ENCODE peak calls at places on chromosome 5, in four cellular contexts. Y is AG04449; M is stomach; A is stimulated activated CD8-positive, alpha-beta memory T cell treated with anti-CD3 and anti-CD28 coated beads, Interleukin-15, amount 100 ng/mL, for 24 hours. R is an unnamed sample.

GRCh38 chr5:174097486-174098185 is 52.1 kb downstream of the NSG2 start:
- DNase-seq in Y (no peak), M (no peak), A (no peak), R (no peak)

GRCh38 chr5:115378754-115379153 is 82.3 kb upstream of the CCDC112 start:
- DNase-seq in Y (no peak), M (no peak), A (no peak), R (no peak)

GRCh38 chr5:32317056-32317455 is 4.3 kb upstream of the MTMR12 start:
- DNase-seq in Y (no peak), M (no peak), A (no peak), R (no peak)

GRCh38 chr5:52894451-52894850 is 94.7 kb upstream of the ITGA2 start:
- DNase-seq in Y (no peak), M (no peak), A (no peak), R (no peak)

GRCh38 chr5:147175516-147176097 is 59.2 kb upstream of the STK32A start:
- DNase-seq in Y (no peak), M (no peak), A (no peak), R (peak)

GRCh38 chr5:196350-196749 is 5.1 kb downstream of the LRRC14B start:
- DNase-seq in Y (no peak), M (no peak), A (no peak), R (no peak)

GRCh38 chr5:173055722-173055982 is 500 bp upstream of the CREBRF start:
- DNase-seq in Y (no peak), M (no peak), A (no peak), R (no peak)

GRCh38 chr5:121841900-121842299 is 9.8 kb upstream of the FTMT start:
- DNase-seq in Y (no peak), M (no peak), A (no peak), R (no peak)

GRCh38 chr5:103569313-103570060 is 6.9 kb upstream of the NUDT12 start:
- DNase-seq in Y (no peak), M (peak), A (no peak), R (peak)

GRCh38 chr5:128673970-128674369 is 135.9 kb upstream of the FBN2 start:
- DNase-seq in Y (no peak), M (no peak), A (no peak), R (no peak)

GRCh38 chr5:158621381-158621780 is 478.3 kb downstream of the EBF1 start:
- DNase-seq in Y (no peak), M (no peak), A (no peak), R (no peak)

GRCh38 chr5:172175263-172175719 is 12.7 kb downstream of the STK10 start:
- DNase-seq in Y (no peak), M (peak), A (peak), R (no peak)

GRCh38 chr5:78245126-78245525 is 49.4 kb downstream of the AP3B1 start:
- DNase-seq in Y (no peak), M (peak), A (no peak), R (peak)

GRCh38 chr5:30040483-30041116 is 1152.9 kb upstream of the CDH6 start:
- DNase-seq in Y (no peak), M (no peak), A (no peak), R (peak)

GRCh38 chr5:151270599-151270998 is 17.6 kb downstream of the GM2A start:
- DNase-seq in Y (peak), M (no peak), A (no peak), R (peak)

GRCh38 chr5:180844858-180845257 is 16.2 kb downstream of the ZFP62 start:
- DNase-seq in Y (no peak), M (no peak), A (no peak), R (no peak)

GRCh38 chr5:167294861-167295685 is 996.4 kb upstream of the WWC1 start:
- DNase-seq in Y (peak), M (no peak), A (no peak), R (peak)

GRCh38 chr5:75668348-75668895 is 48.8 kb downstream of the POC5 start:
- DNase-seq in Y (no peak), M (no peak), A (no peak), R (no peak)

GRCh38 chr5:157252741-157253465 is 13.0 kb upstream of the CYFIP2 start:
- DNase-seq in Y (no peak), M (no peak), A (no peak), R (no peak)

GRCh38 chr5:59126665-59127354 is 543.9 kb downstream of the RAB3C start:
- DNase-seq in Y (no peak), M (no peak), A (no peak), R (no peak)